ENCODE peak calls at places on chromosomes 12 and 14, in nine cellular contexts. Q, Z, R, M, H, K, O, C and Y are unnamed samples.

GRCh38 chr12:66187016-66187415 is 2.0 kb upstream of the IRAK3 start:
- DNase-seq in Q (no peak), Z (no peak), R (no peak), M (no peak), H (no peak), K (no peak), O (peak), C (no peak), Y (no peak)

GRCh38 chr12:46402861-46403731 is 30.5 kb upstream of the SLC38A2 start:
- DNase-seq in Q (peak), Z (peak), R (peak), M (no peak), H (no peak), K (no peak), O (no peak), C (no peak), Y (peak)

GRCh38 chr12:65525501-65526141 is 247.1 kb downstream of the MSRB3 start:
- DNase-seq in Q (peak), Z (peak), R (peak), M (no peak), H (no peak), K (no peak), O (no peak), C (no peak), Y (peak)

GRCh38 chr14:92952497-92953298 is 29.7 kb downstream of the CHGA start:
- DNase-seq in Q (no peak), Z (no peak), R (no peak), M (no peak), H (no peak), K (no peak), O (no peak), C (no peak), Y (no peak)

GRCh38 chr12:46508651-46509050 is 136.1 kb upstream of the SLC38A2 start:
- DNase-seq in Q (no peak), Z (no peak), R (no peak), M (no peak), H (no peak), K (no peak), O (no peak), C (no peak), Y (no peak)

GRCh38 chr12:105933671-105934665 is 204.8 kb downstream of the NUAK1 start:
- DNase-seq in Q (peak), Z (peak), R (peak), M (no peak), H (no peak), K (no peak), O (no peak), C (no peak), Y (peak)

GRCh38 chr12:130155416-130156073 is 6.7 kb upstream of the FZD10 start:
- DNase-seq in Q (peak), Z (no peak), R (no peak), M (no peak), H (no peak), K (no peak), O (no peak), C (no peak), Y (no peak)

GRCh38 chr12:115611477-115611876 is 666.0 kb downstream of the MED13L start:
- DNase-seq in Q (no peak), Z (no peak), R (no peak), M (no peak), H (no peak), K (no peak), O (no peak), C (no peak), Y (no peak)

GRCh38 chr14:33567736-33568124 is 383.1 kb downstream of the EGLN3 start:
- DNase-seq in Q (peak), Z (peak), R (no peak), M (no peak), H (no peak), K (no peak), O (no peak), C (peak), Y (peak)

GRCh38 chr12:92570056-92570753 is 132.6 kb upstream of the PLEKHG7 start:
- DNase-seq in Q (peak), Z (peak), R (peak), M (peak), H (peak), K (peak), O (peak), C (peak), Y (peak)

GRCh38 chr14:99831915-99832314 is 38.7 kb downstream of the EML1 start:
- DNase-seq in Q (no peak), Z (no peak), R (no peak), M (no peak), H (no peak), K (no peak), O (no peak), C (no peak), Y (no peak)

GRCh38 chr12:3206536-3207072 is 129.4 kb downstream of the TSPAN9 start:
- DNase-seq in Q (no peak), Z (no peak), R (no peak), M (no peak), H (no peak), K (no peak), O (no peak), C (no peak), Y (no peak)

GRCh38 chr12:55700255-55701018 is 7.3 kb downstream of the ITGA7 start:
- DNase-seq in Q (peak), Z (peak), R (peak), M (no peak), H (no peak), K (no peak), O (no peak), C (no peak), Y (peak)

GRCh38 chr14:91869556-91869955 is 2.2 kb upstream of the TC2N start:
- DNase-seq in Q (no peak), Z (no peak), R (peak), M (no peak), H (no peak), K (no peak), O (no peak), C (no peak), Y (no peak)

GRCh38 chr14:77641534-77642341 is 25.3 kb upstream of the SPTLC2 start:
- DNase-seq in Q (peak), Z (peak), R (peak), M (no peak), H (no peak), K (peak), O (no peak), C (peak), Y (peak)

GRCh38 chr12:121786441-121786825 is 7.1 kb downstream of the RHOF start:
- DNase-seq in Q (peak), Z (peak), R (peak), M (peak), H (no peak), K (no peak), O (no peak), C (no peak), Y (peak)

GRCh38 chr14:57319636-57320035 is 50.9 kb downstream of the AP5M1 start:
- DNase-seq in Q (no peak), Z (peak), R (no peak), M (no peak), H (no peak), K (no peak), O (no peak), C (no peak), Y (no peak)

GRCh38 chr12:132049876-132050275 is 94.2 kb downstream of the DDX51 start:
- DNase-seq in Q (no peak), Z (no peak), R (no peak), M (no peak), H (no peak), K (no peak), O (no peak), C (no peak), Y (no peak)

GRCh38 chr14:103694572-103695026 is 20.7 kb downstream of the XRCC3 start:
- DNase-seq in Q (no peak), Z (no peak), R (no peak), M (no peak), H (no peak), K (peak), O (no peak), C (no peak), Y (no peak)

GRCh38 chr14:105385322-105385637 is 13.1 kb upstream of the TEX22 start:
- DNase-seq in Q (no peak), Z (no peak), R (no peak), M (no peak), H (no peak), K (no peak), O (no peak), C (no peak), Y (no peak)

GRCh38 chr12:91633734-91634357 is 451.2 kb upstream of the DCN start:
- DNase-seq in Q (no peak), Z (no peak), R (no peak), M (no peak), H (no peak), K (no peak), O (no peak), C (no peak), Y (peak)

GRCh38 chr14:88562831-88563686 is at the start of gene ZC3H14:
- DNase-seq in Q (peak), Z (peak), R (peak), M (peak), H (peak), K (peak), O (peak), C (peak), Y (peak)

GRCh38 chr12:100715976-100716657 is 78.5 kb upstream of the ANO4 start:
- DNase-seq in Q (no peak), Z (no peak), R (no peak), M (no peak), H (peak), K (peak), O (no peak), C (no peak), Y (no peak)

GRCh38 chr12:14665354-14666348 is 30.7 kb downstream of the GUCY2C start:
- DNase-seq in Q (no peak), Z (no peak), R (no peak), M (peak), H (peak), K (peak), O (peak), C (peak), Y (no peak)

GRCh38 chr14:66105819-66106218 is 380.4 kb upstream of the CCDC196 start:
- DNase-seq in Q (peak), Z (peak), R (no peak), M (no peak), H (no peak), K (no peak), O (no peak), C (no peak), Y (no peak)

GRCh38 chr12:76820888-76821482 is 57.1 kb downstream of the ZDHHC17 start:
- DNase-seq in Q (peak), Z (peak), R (peak), M (peak), H (peak), K (peak), O (peak), C (peak), Y (peak)

GRCh38 chr12:123912415-123913385 is 59.9 kb downstream of the CCDC92 start:
- DNase-seq in Q (no peak), Z (no peak), R (no peak), M (no peak), H (peak), K (no peak), O (peak), C (no peak), Y (no peak)

GRCh38 chr14:77088219-77088618 is 9.8 kb upstream of the CIPC start:
- DNase-seq in Q (peak), Z (no peak), R (no peak), M (peak), H (peak), K (peak), O (no peak), C (no peak), Y (no peak)

GRCh38 chr14:54669759-54670630 is 103.1 kb downstream of the SAMD4A start:
- DNase-seq in Q (peak), Z (peak), R (peak), M (no peak), H (no peak), K (no peak), O (no peak), C (no peak), Y (peak)

GRCh38 chr12:75783093-75783877 is 248.3 kb downstream of the PHLDA1 start:
- DNase-seq in Q (no peak), Z (peak), R (peak), M (no peak), H (no peak), K (no peak), O (no peak), C (no peak), Y (peak)

GRCh38 chr12:51051787-51052186 is 3.7 kb downstream of the LETMD1 start:
- DNase-seq in Q (no peak), Z (no peak), R (no peak), M (no peak), H (no peak), K (no peak), O (no peak), C (no peak), Y (no peak)

GRCh38 chr12:28855761-28856160 is 293.3 kb upstream of the FAR2 start:
- DNase-seq in Q (no peak), Z (no peak), R (no peak), M (no peak), H (no peak), K (no peak), O (no peak), C (no peak), Y (peak)

GRCh38 chr12:57031228-57031670 is 14.9 kb upstream of the TAC3 start:
- DNase-seq in Q (no peak), Z (no peak), R (no peak), M (peak), H (no peak), K (peak), O (peak), C (peak), Y (no peak)
- H3K4me2 ChIP-seq in Q (no peak), Z (no peak), R (no peak), M (peak), H (no peak), K (no peak), O (peak), C (peak), Y (no peak)

DNA sequence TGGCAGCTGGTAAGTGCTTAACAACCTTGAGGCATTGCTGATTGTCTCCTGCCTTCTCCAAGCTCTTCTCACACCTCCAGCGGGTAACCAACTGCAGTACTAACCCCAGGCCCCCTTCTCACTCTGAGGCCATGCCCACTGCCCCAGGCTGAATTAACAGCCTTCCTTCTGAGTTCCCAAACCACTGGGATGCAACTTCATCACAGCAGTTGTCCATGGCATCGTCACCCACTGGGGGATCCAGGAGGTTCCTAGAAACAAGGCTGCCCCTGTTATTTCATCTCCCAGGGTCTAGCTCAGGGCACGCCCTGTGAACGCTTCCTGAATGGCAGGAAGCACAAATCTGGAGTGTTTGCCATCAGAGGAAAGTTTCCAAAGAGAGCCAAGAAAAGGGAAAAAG is 58.0 kb downstream of the SYNE3 start:
- DNase-seq in Q (no peak), Z (no peak), R (no peak), M (no peak), H (no peak), K (no peak), O (no peak), C (no peak), Y (no peak)
- H3K4me2 ChIP-seq in Q (no peak), Z (no peak), R (no peak), M (no peak), H (no peak), K (no peak), O (no peak), C (no peak), Y (no peak)

DNA sequence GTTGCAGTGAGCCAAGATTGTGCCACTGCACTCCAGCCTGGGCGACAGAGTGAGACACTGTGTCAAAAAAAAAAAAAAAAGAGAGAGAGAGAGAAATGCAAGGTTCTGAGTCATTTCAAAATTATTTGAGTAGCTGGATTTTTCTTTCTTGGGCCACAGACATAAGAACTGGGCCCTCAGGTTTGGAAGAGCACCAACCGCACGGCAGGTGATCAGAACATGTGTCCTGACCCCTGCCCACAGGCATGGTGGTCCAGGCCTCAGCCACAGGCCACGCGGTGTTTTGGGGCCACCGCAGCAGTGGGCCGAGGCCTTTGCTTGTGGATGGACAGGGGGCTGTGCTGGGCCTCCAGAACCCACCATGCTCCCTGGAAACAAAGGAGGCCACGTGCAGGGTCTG is 126.7 kb downstream of the CALM1 start:
- DNase-seq in Q (peak), Z (peak), R (peak), M (no peak), H (no peak), K (no peak), O (no peak), C (no peak), Y (peak)
- H3K4me2 ChIP-seq in Q (no peak), Z (no peak), R (no peak), M (peak), H (no peak), K (no peak), O (no peak), C (no peak), Y (no peak)

GRCh38 chr12:113667095-113667494 is 195.4 kb upstream of the LHX5 start:
- DNase-seq in Q (no peak), Z (no peak), R (no peak), M (no peak), H (no peak), K (no peak), O (no peak), C (no peak), Y (no peak)
- H3K4me2 ChIP-seq in Q (no peak), Z (no peak), R (no peak), M (no peak), H (no peak), K (no peak), O (no peak), C (no peak), Y (no peak)

DNA sequence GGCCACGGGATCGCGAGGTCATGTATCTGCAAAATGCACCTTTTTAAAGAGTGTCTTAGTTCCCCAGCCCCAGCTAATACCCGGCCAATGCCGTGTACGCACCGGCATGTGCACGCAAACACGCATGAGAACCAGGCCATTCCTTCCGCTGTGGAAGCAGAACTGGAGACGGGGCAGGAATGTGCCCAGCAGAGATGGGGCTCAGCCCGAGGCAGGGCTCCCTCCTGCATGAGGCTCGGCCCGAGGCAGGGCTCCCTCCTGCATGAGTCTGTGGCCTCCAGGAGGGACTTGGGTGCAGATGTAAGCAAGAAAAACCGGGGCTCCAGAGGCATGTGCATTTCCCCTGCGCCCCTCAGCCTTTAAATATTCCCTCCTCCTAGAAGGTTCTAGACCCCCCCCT is 38.2 kb downstream of the SLC6A12 start:
- DNase-seq in Q (no peak), Z (no peak), R (no peak), M (no peak), H (no peak), K (no peak), O (no peak), C (no peak), Y (no peak)
- H3K4me2 ChIP-seq in Q (peak), Z (no peak), R (no peak), M (peak), H (no peak), K (no peak), O (no peak), C (no peak), Y (no peak)

DNA sequence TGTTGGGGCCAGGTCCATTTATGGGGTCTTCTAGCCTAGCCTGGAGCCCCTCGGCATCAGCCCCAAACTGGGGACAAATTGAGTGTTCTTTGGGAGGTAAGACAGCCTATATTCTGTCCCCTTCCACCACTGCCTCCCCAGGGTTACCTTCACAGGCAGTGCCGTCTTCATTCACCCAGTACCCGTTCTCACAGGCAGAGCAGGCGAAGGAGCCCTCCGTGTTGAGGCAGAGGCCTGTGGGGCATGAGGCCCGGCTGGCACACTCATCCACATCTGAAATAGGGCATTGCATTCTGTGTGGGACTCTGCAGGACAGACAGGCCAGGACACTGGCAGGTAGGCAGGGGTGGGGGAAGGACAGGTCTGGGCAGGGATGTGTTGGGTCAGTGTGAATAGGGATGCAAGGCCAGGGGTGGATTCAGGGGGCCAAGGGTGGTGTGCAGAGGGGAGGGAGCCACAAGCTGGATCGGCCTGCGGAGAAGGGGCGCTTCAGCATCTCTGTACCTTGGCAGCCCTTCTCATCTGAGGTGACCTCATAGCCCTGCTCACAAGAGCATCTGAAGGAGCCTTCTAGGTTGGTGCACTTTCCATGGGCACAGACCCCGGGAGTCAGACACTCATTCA is 16.1 kb downstream of the ISCA2 start:
- DNase-seq in Q (no peak), Z (no peak), R (no peak), M (no peak), H (no peak), K (no peak), O (no peak), C (no peak), Y (no peak)
- H3K4me2 ChIP-seq in Q (no peak), Z (no peak), R (no peak), M (peak), H (no peak), K (no peak), O (no peak), C (no peak), Y (no peak)

GRCh38 chr14:37585971-37586759 is 8.9 kb downstream of the FOXA1 start:
- DNase-seq in Q (peak), Z (no peak), R (no peak), M (no peak), H (peak), K (peak), O (no peak), C (no peak), Y (no peak)
- H3K4me2 ChIP-seq in Q (peak), Z (no peak), R (no peak), M (no peak), H (no peak), K (peak), O (no peak), C (no peak), Y (no peak)

DNA sequence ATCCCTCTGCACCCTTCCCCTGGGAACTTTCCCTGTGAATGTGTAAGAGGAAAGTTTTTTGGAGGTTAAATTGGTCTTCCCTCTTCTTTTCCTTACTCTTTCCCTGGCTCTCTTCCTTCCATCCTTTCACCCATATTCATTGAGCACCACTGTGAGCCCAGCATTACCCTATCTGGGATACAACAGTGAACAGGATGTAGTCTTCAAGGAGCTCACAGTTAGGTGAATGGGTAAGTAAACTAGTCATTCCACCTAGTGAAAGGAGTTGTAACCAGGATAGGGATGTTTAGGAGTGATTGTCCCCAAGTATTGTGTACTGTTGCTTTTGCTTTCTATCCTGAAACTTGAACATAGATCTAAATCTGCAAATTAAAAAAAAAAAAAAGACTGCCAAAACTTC is 123.8 kb downstream of the MYRFL start:
- DNase-seq in Q (no peak), Z (no peak), R (no peak), M (no peak), H (no peak), K (peak), O (no peak), C (no peak), Y (no peak)
- H3K4me2 ChIP-seq in Q (no peak), Z (no peak), R (no peak), M (no peak), H (no peak), K (no peak), O (no peak), C (peak), Y (no peak)